ENCODE peak calls at places on chromosomes 16 and 17, in seven cellular contexts. F is uterus; N is CD8-positive, alpha-beta T cell; R is suprapubic skin; P is heart right ventricle; V is breast epithelium; E is astrocyte. Q is an unnamed sample. For H3K9me3, the result is how much of the 10 kb centered on the place peaks cover.

GRCh38 chr17:76864024-76864423 is 4.2 kb upstream of the MGAT5B start:
- DNase-seq in F (no peak), N (no peak), R (no peak), P (no peak), V (no peak), E (no peak), Q (no peak)

GRCh38 chr16:1057252-1057932 is 15.2 kb upstream of the SSTR5 start:
- DNase-seq in F (no peak), N (peak), R (no peak), P (peak), V (no peak), E (no peak), Q (peak)

GRCh38 chr17:5631958-5632357 is 47.6 kb upstream of the NLRP1 start:
- DNase-seq in F (no peak), N (no peak), R (no peak), P (no peak), V (no peak), E (no peak), Q (no peak)

GRCh38 chr16:75591001-75591852 is 25.0 kb downstream of the GABARAPL2 start:
- DNase-seq in F (peak), N (no peak), R (no peak), P (peak), V (peak), E (peak), Q (peak)

GRCh38 chr17:44956998-44957981 is 9.7 kb upstream of the KIF18B start:
- DNase-seq in F (no peak), N (no peak), R (no peak), P (no peak), V (no peak), E (no peak), Q (no peak)

GRCh38 chr17:60153606-60154355 is 4.0 kb downstream of the CA4 start:
- DNase-seq in F (no peak), N (no peak), R (no peak), P (no peak), V (no peak), E (no peak), Q (no peak)

GRCh38 chr17:38403491-38403890 is 24.8 kb upstream of the ARHGAP23 start:
- DNase-seq in F (no peak), N (no peak), R (no peak), P (no peak), V (no peak), E (no peak), Q (no peak)

GRCh38 chr17:82862191-82862590 is 22.4 kb upstream of the ZNF750 start:
- DNase-seq in F (no peak), N (no peak), R (no peak), P (no peak), V (no peak), E (no peak), Q (no peak)

GRCh38 chr16:55046146-55046460 is 115.4 kb downstream of the IRX5 start:
- DNase-seq in F (no peak), N (no peak), R (no peak), P (no peak), V (no peak), E (no peak), Q (no peak)

GRCh38 chr16:23062524-23062923 is 86.7 kb downstream of the USP31 start:
- DNase-seq in F (no peak), N (no peak), R (no peak), P (no peak), V (no peak), E (no peak), Q (no peak)

GRCh38 chr17:77602062-77602746 is 356.3 kb upstream of the TNRC6C start:
- DNase-seq in F (peak), N (no peak), R (peak), P (peak), V (peak), E (peak), Q (peak)

GRCh38 chr16:89150090-89150835 is 21.3 kb upstream of the CDH15 start:
- DNase-seq in F (no peak), N (no peak), R (no peak), P (no peak), V (no peak), E (no peak), Q (peak)

GRCh38 chr17:9185688-9186289 is 164.5 kb downstream of the NTN1 start:
- DNase-seq in F (no peak), N (no peak), R (no peak), P (no peak), V (no peak), E (no peak), Q (no peak)

GRCh38 chr17:69588739-69589334 is 174.3 kb downstream of the MAP2K6 start:
- DNase-seq in F (no peak), N (no peak), R (no peak), P (no peak), V (no peak), E (no peak), Q (no peak)

GRCh38 chr16:30094541-30095165 is 1.4 kb downstream of the YPEL3 start:
- DNase-seq in F (peak), N (no peak), R (no peak), P (no peak), V (no peak), E (no peak), Q (peak)

GRCh38 chr17:76199466-76199865 is 40.8 kb downstream of the RNF157 start:
- DNase-seq in F (no peak), N (peak), R (no peak), P (no peak), V (no peak), E (no peak), Q (no peak)

GRCh38 chr16:16175296-16175695 is 48.0 kb downstream of the ABCC6 start:
- DNase-seq in F (no peak), N (no peak), R (no peak), P (peak), V (no peak), E (no peak), Q (no peak)

GRCh38 chr17:59746849-59747445 is 39.5 kb downstream of the VMP1 start:
- DNase-seq in F (no peak), N (no peak), R (no peak), P (no peak), V (no peak), E (peak), Q (no peak)

GRCh38 chr16:84329849-84330684 is 35.4 kb downstream of the WFDC1 start:
- DNase-seq in F (no peak), N (no peak), R (no peak), P (no peak), V (no peak), E (no peak), Q (no peak)

GRCh38 chr17:27657620-27658019 is 26.6 kb downstream of the LGALS9 start:
- DNase-seq in F (no peak), N (no peak), R (no peak), P (no peak), V (no peak), E (no peak), Q (peak)

DNA sequence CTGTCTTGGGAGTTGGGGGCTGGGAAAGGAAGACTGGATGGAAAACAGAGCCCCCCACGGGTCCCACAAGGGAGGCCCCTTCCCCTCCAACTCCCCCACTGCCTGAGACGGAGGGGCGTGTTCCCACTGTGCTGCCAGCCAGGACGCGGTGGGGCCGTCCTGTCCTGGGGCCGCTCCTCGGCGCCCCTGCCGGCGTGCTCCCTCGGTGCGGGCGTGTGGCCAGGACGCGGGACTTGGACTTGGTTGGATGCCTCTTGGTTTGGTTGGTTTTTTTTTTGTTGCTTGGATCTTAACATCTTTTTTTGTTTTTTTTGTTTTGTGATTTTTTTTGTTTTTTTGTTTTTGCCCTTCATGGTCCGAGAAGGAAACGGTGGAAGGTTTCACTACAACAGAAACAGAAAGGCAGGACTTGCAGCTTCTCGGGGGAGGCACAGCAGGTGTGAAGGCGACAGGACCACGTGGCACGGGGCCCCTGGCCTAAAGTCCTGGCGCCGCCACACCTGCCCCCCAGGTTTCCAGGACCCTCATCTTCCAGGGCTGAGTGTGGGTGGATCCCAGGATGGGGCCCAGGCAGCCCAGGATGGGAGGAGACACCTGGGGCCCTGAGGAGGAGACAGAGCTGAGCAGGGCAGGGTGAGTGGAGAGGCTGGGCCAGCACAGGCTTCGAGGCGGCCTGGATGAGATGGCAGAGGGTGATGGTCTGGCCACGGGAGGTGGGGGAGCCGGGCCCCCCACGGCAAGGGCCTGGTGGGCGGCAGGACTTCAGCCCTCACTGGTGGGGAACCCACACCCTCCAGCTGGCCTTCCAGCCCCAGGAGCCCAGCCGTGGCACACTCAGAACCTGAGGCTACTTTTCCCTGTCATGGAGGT is 16.1 kb downstream of the ENGASE start:
- DNase-seq in F (no peak), N (no peak), R (no peak), P (no peak), V (no peak), E (peak), Q (peak)
- TF ChIP-seq CTCF in F (no peak), N (no peak), R (peak), P (no peak), V (peak), E (peak), Q (no peak)

DNA sequence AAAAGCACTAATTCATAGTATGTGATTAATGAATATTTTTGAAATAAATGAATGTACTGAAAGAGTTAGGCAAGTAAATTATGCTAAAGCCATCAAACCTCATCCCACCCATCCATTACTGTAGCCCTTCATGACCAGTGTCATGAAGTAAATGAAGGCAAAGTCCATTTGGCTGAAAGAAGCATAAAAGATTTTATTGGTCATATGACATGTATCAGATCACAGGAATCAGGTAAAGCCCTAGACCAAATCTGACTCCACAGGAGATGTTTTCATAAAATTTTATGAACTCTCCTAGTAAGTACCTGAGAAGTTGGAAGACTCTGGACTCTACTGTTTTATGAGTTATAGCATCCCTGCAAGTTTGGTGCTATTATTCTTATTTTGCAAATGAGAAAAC is 213.5 kb downstream of the TMEM114 start:
- DNase-seq in F (no peak), N (no peak), R (no peak), P (no peak), V (no peak), E (no peak), Q (peak)
- H3K4me3 ChIP-seq in F (no peak), N (no peak), R (no peak), P (no peak), V (no peak), E (no peak), Q (no peak)

DNA sequence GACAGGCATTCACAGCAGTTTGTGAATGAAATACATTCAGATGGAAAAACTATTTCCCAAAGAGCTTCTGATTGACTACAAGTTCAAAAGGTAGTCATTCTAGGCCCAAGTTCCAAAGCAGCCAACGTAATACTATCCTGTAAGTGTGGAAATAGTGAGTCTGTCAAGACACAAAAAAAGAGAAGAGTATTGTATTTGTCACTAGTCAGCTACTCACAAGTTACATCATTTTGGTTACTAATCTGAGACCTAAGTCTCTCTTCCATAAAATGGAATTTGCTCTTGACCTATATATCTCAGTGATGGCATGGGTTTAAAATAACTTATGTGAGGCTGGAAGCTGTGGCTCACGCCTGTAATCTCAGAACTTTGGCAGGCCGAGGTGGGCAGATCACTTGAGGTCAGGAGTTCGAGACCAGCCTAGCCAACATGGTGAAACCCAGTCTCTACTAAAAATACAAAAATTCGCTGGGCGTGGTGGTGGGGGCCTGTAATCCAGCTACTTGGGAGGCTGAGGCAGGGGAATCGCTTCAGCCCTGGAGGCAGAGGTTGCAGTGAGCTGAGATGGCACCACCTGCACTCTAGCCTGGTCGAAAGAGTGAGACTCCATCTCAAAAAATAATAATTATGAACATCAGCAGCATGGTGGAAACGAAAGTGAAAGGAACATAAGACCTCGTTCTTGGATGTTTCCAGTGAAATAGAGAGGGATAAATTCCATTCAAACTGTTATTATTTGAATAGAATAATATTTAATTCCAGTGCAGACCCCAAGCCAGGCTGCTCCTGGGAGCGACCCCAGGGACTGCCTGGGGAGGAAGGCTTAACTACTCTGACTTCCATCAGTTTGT is 2.9 kb downstream of the CMC2 start:
- DNase-seq in F (no peak), N (no peak), R (no peak), P (no peak), V (no peak), E (peak), Q (no peak)
- H3K9me3 ChIP-seq in F (under half), N (under half), R (under half), P (under half), V (under half), E (under half), Q (under half)

DNA sequence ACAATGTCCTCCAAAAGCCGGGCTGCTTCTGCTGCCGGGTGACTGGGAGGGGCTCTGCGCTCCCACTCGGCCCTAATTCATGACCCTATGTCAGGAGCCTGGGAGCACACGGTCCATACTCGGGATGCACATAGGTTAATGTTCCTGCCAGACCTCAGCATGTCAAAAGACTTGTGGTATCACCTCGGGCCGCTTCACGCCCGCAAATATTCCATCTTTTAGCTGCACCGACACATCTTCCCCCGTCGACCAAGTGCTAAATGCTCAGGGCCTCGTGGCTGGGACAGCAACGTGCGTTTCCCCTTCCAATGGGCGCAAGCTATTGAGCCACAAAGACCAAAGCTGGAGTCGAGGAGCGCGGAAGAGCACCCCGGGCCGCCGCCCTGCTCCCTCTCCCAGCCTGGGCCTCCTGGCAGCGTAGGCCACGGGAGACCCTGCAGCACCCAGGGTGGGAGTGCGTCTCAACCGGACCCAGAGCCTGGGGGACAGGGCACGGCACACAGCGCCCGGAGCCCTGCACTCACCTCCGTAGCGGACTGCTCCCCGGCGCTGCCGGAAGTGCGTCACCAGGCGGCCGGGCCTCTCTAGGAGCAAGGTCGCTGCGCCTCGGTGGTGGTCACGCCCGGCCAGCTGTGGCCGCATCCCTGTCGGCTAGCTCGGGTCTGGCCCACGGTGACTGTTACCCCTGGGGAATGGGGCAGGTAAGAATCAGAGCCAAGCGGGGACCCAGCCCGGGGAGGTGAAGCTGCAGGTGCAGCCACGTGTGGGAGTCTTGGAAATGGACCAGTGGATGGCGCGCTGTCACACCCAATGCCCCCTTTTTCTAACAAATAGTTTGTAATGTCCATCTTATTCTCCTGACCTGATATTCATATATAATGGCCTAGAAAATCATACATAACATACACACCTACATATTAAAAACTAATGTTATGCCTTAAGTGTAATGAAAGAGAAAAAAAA is at the start of gene ZNF23:
- DNase-seq in F (peak), N (peak), R (peak), P (peak), V (peak), E (peak), Q (peak)
- TF ChIP-seq CTCF in F (no peak), N (peak), R (no peak), P (no peak), V (no peak), E (no peak), Q (no peak)

GRCh38 chr17:51999654-52000053 is 158.9 kb downstream of the CA10 start:
- DNase-seq in F (no peak), N (no peak), R (no peak), P (no peak), V (no peak), E (no peak), Q (no peak)

GRCh38 chr17:51995797-51996403 is 162.6 kb downstream of the CA10 start:
- DNase-seq in F (no peak), N (no peak), R (no peak), P (no peak), V (no peak), E (no peak), Q (no peak)

GRCh38 chr17:51992864-51993413 is 165.6 kb downstream of the CA10 start:
- DNase-seq in F (no peak), N (no peak), R (no peak), P (no peak), V (no peak), E (no peak), Q (no peak)

GRCh38 chr17:51997723-51998122 is 160.8 kb downstream of the CA10 start:
- DNase-seq in F (no peak), N (no peak), R (no peak), P (no peak), V (no peak), E (no peak), Q (no peak)
- H3K4me3 ChIP-seq in F (no peak), N (no peak), R (no peak), P (no peak), V (no peak), E (no peak), Q (no peak)

GRCh38 chr17:16617481-16618060 is 36.1 kb downstream of the ZNF624 start:
- DNase-seq in F (no peak), N (no peak), R (no peak), P (no peak), V (no peak), E (no peak), Q (no peak)
- H3K9me3 ChIP-seq in F (under half), N (under half), R (under half), P (under half), V (half or more), E (under half), Q (half or more)

DNA sequence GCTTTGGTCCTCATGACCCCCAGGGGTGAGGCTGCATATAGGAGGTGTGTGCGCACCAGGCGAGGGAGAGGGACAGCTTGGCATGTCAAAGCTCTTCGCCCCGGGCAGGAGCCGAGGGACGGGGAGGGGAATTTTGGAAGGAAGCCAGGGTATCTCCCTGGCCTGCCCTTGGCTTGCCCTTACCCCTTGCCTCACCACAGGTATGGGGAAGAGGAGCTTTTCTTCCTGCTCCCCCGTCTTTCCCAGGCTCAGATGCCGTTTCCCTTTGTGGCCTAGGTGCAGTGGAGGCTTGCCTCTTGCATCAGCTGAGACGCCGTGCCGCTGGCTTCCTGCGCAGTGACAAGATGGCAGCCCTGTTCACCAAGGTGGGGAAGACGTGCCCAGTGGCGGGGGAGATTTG is 24.1 kb downstream of the SGSM2 start:
- DNase-seq in F (no peak), N (no peak), R (no peak), P (no peak), V (no peak), E (no peak), Q (no peak)
- TF ChIP-seq CTCF in F (no peak), N (no peak), R (no peak), P (no peak), V (no peak), E (no peak), Q (no peak)

DNA sequence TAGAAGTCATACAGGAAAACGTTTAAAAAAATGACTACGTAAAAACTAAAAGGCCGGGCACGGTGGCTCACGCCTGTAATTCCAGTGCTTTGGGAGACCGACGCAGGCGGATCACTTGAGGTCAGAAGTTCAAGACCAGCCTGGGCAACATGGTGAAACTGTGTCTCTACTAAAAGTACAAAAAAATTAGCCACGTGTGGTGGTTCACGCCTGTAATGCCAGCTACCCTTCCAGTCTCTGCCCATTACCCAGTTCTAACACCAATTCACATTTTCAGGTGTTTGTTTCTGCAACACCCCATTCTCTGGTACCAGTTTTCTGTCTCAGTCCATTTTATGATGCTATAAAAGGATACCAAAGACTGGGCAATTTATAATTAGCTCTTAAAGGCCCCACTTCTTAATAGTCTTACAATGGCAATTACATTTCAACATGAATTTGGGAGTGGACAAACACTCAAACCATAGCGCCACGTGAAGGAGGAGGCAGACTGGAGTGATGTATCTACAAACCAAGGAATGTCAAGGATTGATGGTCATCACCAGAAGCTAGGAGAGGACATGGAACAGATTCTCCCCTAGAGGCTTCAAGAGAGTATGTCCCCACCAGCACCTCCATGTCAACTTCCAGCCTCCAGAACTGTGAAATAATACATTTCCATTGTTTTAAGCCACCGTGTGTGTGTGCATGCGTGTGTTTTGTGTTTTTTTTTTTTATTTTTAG is 791 bp upstream of the C17orf75 start:
- DNase-seq in F (no peak), N (no peak), R (no peak), P (no peak), V (no peak), E (no peak), Q (no peak)
- H3K4me3 ChIP-seq in F (peak), N (no peak), R (peak), P (peak), V (peak), E (peak), Q (no peak)

GRCh38 chr17:66938656-66939055 is 25.9 kb upstream of the CACNG4 start:
- DNase-seq in F (no peak), N (no peak), R (no peak), P (no peak), V (no peak), E (no peak), Q (no peak)
- H3K9me3 ChIP-seq in F (under half), N (under half), R (under half), P (under half), V (under half), E (under half), Q (under half)

Q was measured in mucosa of descending colon.